ENCODE peak calls at places on chromosomes 12 and 14, in five cellular contexts. One of them, this sample, is unnamed.

GRCh38 chr12:32476446-32476845 is 77.1 kb downstream of the FGD4 start:
- DNase-seq in heart left ventricle: no peak
- DNase-seq in A549: no peak
- DNase-seq in heart right ventricle: no peak
- DNase-seq in CD8-positive, alpha-beta T cell: no peak
- DNase-seq in this sample: no peak

GRCh38 chr14:51283402-51283825 is 43.4 kb downstream of the TMX1 start:
- DNase-seq in heart left ventricle: no peak
- DNase-seq in A549: peak; percentile 78
- DNase-seq in heart right ventricle: peak; percentile 36
- DNase-seq in CD8-positive, alpha-beta T cell: no peak
- DNase-seq in this sample: peak; percentile 24

GRCh38 chr12:124411291-124411878 is 116.5 kb downstream of the RFLNA start:
- DNase-seq in heart left ventricle: no peak
- DNase-seq in A549: no peak
- DNase-seq in heart right ventricle: no peak
- DNase-seq in CD8-positive, alpha-beta T cell: no peak
- DNase-seq in this sample: peak; percentile 52

GRCh38 chr12:27142102-27142721 is 59.8 kb upstream of the C12orf71 start:
- DNase-seq in heart left ventricle: peak; percentile 74
- DNase-seq in A549: peak; percentile 73
- DNase-seq in heart right ventricle: peak; percentile 80
- DNase-seq in CD8-positive, alpha-beta T cell: peak; percentile 9
- DNase-seq in this sample: peak; percentile 80

GRCh38 chr12:95204141-95204866 is 13.0 kb downstream of the FGD6 start:
- DNase-seq in heart left ventricle: peak; percentile 13
- DNase-seq in A549: peak; percentile 92
- DNase-seq in heart right ventricle: peak; percentile 27
- DNase-seq in CD8-positive, alpha-beta T cell: no peak
- DNase-seq in this sample: peak; percentile 38

GRCh38 chr12:32895688-32896437 is 714 bp downstream of the PKP2 start:
- DNase-seq in heart left ventricle: no peak
- DNase-seq in A549: peak; percentile 41
- DNase-seq in heart right ventricle: peak; percentile 16
- DNase-seq in CD8-positive, alpha-beta T cell: no peak
- DNase-seq in this sample: no peak

GRCh38 chr14:68544150-68544892 is 248.5 kb downstream of the ZFP36L1 start:
- DNase-seq in heart left ventricle: peak; percentile 80
- DNase-seq in A549: no peak
- DNase-seq in heart right ventricle: peak; percentile 84
- DNase-seq in CD8-positive, alpha-beta T cell: no peak
- DNase-seq in this sample: peak; percentile 88

GRCh38 chr14:61710853-61711817 is 15.8 kb downstream of the HIF1A start:
- DNase-seq in heart left ventricle: no peak
- DNase-seq in A549: no peak
- DNase-seq in heart right ventricle: no peak
- DNase-seq in CD8-positive, alpha-beta T cell: no peak
- DNase-seq in this sample: no peak

GRCh38 chr14:23865502-23865901 is 88.1 kb upstream of the DHRS4 start:
- DNase-seq in heart left ventricle: no peak
- DNase-seq in A549: no peak
- DNase-seq in heart right ventricle: no peak
- DNase-seq in CD8-positive, alpha-beta T cell: no peak
- DNase-seq in this sample: no peak

GRCh38 chr14:93962701-93963601 is 13.4 kb downstream of the ASB2 start:
- DNase-seq in heart left ventricle: no peak
- DNase-seq in A549: no peak
- DNase-seq in heart right ventricle: no peak
- DNase-seq in CD8-positive, alpha-beta T cell: peak; percentile 34
- DNase-seq in this sample: no peak

GRCh38 chr12:2624543-2625266 is 170.1 kb upstream of the FKBP4 start:
- DNase-seq in heart left ventricle: no peak
- DNase-seq in A549: no peak
- DNase-seq in heart right ventricle: no peak
- DNase-seq in CD8-positive, alpha-beta T cell: no peak
- DNase-seq in this sample: no peak

GRCh38 chr12:442235-442884 is 17.4 kb upstream of the B4GALNT3 start:
- DNase-seq in heart left ventricle: peak; percentile 24
- DNase-seq in A549: peak; percentile 66
- DNase-seq in heart right ventricle: peak; percentile 35
- DNase-seq in CD8-positive, alpha-beta T cell: no peak
- DNase-seq in this sample: peak; percentile 40

GRCh38 chr14:92425101-92425500 is 88.5 kb upstream of the RIN3 start:
- DNase-seq in heart left ventricle: no peak
- DNase-seq in A549: no peak
- DNase-seq in heart right ventricle: no peak
- DNase-seq in CD8-positive, alpha-beta T cell: no peak
- DNase-seq in this sample: no peak

GRCh38 chr14:56487090-56487667 is 92.4 kb upstream of the TMEM260 start:
- DNase-seq in heart left ventricle: no peak
- DNase-seq in A549: peak; percentile 8
- DNase-seq in heart right ventricle: no peak
- DNase-seq in CD8-positive, alpha-beta T cell: no peak
- DNase-seq in this sample: no peak

GRCh38 chr12:16012086-16012485 is 101.0 kb downstream of the DERA start:
- DNase-seq in heart left ventricle: peak; percentile 53
- DNase-seq in A549: no peak
- DNase-seq in heart right ventricle: peak; percentile 54
- DNase-seq in CD8-positive, alpha-beta T cell: no peak
- DNase-seq in this sample: no peak

GRCh38 chr14:72049462-72049861 is 117.2 kb downstream of the RGS6 start:
- DNase-seq in heart left ventricle: no peak
- DNase-seq in A549: no peak
- DNase-seq in heart right ventricle: no peak
- DNase-seq in CD8-positive, alpha-beta T cell: no peak
- DNase-seq in this sample: no peak

GRCh38 chr14:103846569-103847438 is 571 bp downstream of the PPP1R13B start:
- DNase-seq in heart left ventricle: peak; percentile 66
- DNase-seq in A549: no peak
- DNase-seq in heart right ventricle: peak; percentile 47
- DNase-seq in CD8-positive, alpha-beta T cell: peak; percentile 16
- DNase-seq in this sample: no peak
- H3K27ac ChIP-seq in heart left ventricle: peak overlapping the region; percentile 76
- H3K27ac ChIP-seq in A549: peak overlapping the region; percentile 97
- H3K27ac ChIP-seq in heart right ventricle: peak overlapping the region; percentile 95
- H3K27ac ChIP-seq in CD8-positive, alpha-beta T cell: no peak overlapping the region
- H3K27ac ChIP-seq in this sample: no peak overlapping the region

DNA sequence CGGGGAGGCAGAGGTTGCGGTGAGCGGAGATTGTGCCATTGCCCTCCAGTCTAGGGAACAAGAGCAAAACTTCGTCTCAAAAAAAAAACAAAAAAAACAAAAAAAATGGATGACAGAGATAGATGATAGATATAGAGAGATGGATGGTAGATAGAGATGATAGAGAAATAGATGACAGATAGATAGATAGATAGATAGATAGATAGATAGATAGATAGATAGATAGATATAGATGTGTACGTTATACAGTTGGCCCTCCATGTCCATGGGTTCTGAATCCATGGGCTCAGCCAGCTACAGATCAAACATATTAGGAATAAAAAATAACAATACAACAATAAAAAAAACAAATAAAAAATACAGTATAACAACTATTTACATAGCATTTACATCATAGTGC is 12.8 kb upstream of the SLC25A3 start:
- DNase-seq in heart left ventricle: no peak
- DNase-seq in A549: no peak
- DNase-seq in heart right ventricle: no peak
- DNase-seq in CD8-positive, alpha-beta T cell: no peak
- DNase-seq in this sample: no peak
- TF ChIP-seq CTCF in heart left ventricle: no peak
- TF ChIP-seq CTCF in A549: no peak
- TF ChIP-seq CTCF in heart right ventricle: no peak
- TF ChIP-seq CTCF in CD8-positive, alpha-beta T cell: no peak
- TF ChIP-seq CTCF in this sample: no peak

DNA sequence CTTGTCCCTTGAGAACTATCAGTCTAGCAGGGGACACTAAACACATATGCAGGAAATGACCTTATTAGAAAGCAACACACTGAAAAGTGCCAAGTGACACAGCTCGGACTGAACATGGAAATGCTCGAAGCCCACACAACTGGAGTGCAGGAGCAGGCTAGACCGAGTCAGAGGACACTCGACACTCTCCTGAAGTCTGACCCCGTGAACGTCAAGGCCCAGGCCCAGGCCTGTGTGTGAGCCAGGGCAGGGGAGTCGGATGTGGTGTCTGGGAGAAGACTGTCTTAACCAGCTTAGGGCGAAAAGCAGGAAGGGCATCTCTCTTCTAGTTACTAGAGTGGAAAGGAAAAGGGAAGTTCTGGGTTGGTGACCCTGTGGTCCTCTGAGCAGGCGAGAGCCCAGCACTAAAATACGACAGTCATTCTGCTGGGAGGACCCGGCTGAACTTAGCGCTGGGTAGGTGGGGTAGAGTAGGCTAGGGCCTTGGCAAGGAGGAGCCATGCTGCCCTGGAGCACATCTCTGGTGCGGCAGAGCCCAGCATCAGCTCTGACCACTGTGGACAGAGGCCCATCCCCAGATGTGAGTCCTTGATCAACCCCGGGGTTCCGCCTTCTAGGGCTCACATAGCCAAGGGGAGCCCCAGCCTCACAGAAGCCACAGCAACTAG is 93.0 kb downstream of the NTF3 start:
- DNase-seq in heart left ventricle: no peak
- DNase-seq in A549: no peak
- DNase-seq in heart right ventricle: no peak
- DNase-seq in CD8-positive, alpha-beta T cell: no peak
- DNase-seq in this sample: no peak
- H3K27ac ChIP-seq in heart left ventricle: no peak overlapping the region
- H3K27ac ChIP-seq in A549: no peak overlapping the region
- H3K27ac ChIP-seq in heart right ventricle: no peak overlapping the region
- H3K27ac ChIP-seq in CD8-positive, alpha-beta T cell: no peak overlapping the region
- H3K27ac ChIP-seq in this sample: no peak overlapping the region

DNA sequence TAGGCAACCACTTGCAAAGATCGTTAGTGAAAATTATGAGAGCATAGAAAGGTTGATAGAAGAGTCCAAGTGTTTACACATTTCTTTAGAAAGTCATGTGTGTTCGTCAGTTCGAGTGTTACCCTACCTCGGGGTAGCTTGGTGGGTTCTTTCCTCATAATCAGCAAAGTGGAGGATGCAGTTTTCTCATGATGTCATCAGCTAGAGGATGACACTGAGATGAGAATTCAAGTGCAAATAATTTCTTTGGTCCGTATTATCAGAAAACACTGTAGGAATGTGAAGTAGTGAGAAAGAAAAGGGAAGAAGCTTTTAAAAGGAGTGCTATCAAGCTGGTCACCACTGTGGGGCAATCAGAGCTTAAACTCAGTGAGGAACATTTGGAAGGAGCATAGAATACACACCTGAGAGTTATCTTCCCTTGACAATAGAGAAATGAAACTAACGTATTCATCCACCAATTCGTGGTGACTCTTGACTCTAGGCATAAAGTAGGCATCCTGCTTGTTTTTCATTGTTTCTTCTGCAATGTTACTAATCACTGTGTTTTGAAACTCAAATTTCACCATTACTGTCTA is 1340.9 kb upstream of the TMEM132C start:
- DNase-seq in heart left ventricle: no peak
- DNase-seq in A549: no peak
- DNase-seq in heart right ventricle: no peak
- DNase-seq in CD8-positive, alpha-beta T cell: no peak
- DNase-seq in this sample: no peak
- TF ChIP-seq CTCF in heart left ventricle: no peak
- TF ChIP-seq CTCF in A549: no peak
- TF ChIP-seq CTCF in heart right ventricle: no peak
- TF ChIP-seq CTCF in CD8-positive, alpha-beta T cell: no peak
- TF ChIP-seq CTCF in this sample: no peak

This sample was measured in tibial nerve.